ENCODE peak calls at places on chromosome 18, in eight cellular contexts. C, T, X, F, R, E, N and O are unnamed samples.
A peak's percentile ranks its signal among the peaks of the same experiment; 100 is the strongest.

GRCh38 chr18:79520473-79521390 is 125.0 kb downstream of the NFATC1 start:
- DNase-seq in N (no peak), X (no peak), E (no peak), F (no peak), T (no peak), R (no peak), C (no peak), O (no peak)

GRCh38 chr18:76358774-76359173 is 136.3 kb downstream of the ZNF516 start:
- DNase-seq in F (no peak), X (no peak), N (no peak), T (no peak), E (no peak), C (no peak), R (no peak), O (no peak)

GRCh38 chr18:717003-717402 is 4.6 kb upstream of the ENOSF1 start:
- DNase-seq in C (no peak), X (no peak), F (no peak), E (no peak), N (no peak), R (no peak), T (no peak), O (no peak)

GRCh38 chr18:62717059-62717849 is 1.9 kb downstream of the PHLPP1 start:
- DNase-seq in R (no peak), N (no peak), E (no peak), T (peak; percentile 73), C (peak; percentile 26), F (peak; percentile 23), X (no peak), O (no peak)

GRCh38 chr18:1732143-1732542 is 827.5 kb downstream of the ADCYAP1 start:
- DNase-seq in R (no peak), N (no peak), C (no peak), F (no peak), X (no peak), T (no peak), E (no peak), O (no peak)

GRCh38 chr18:54260376-54261072 is 8.8 kb upstream of the POLI start:
- DNase-seq in E (peak; percentile 59), X (no peak), T (no peak), R (no peak), N (no peak), C (no peak), F (no peak), O (no peak)

GRCh38 chr18:58570360-58571064 is 58.4 kb downstream of the ALPK2 start:
- DNase-seq in E (no peak), C (no peak), R (no peak), X (no peak), F (no peak), T (no peak), N (no peak), O (no peak)

GRCh38 chr18:57621252-57621607 is 406 bp downstream of the NARS1 start:
- DNase-seq in F (no peak), R (no peak), C (no peak), E (no peak), X (no peak), T (no peak), N (no peak), O (no peak)

GRCh38 chr18:45133246-45133645 is 452.6 kb downstream of the SETBP1 start:
- DNase-seq in N (no peak), F (no peak), X (no peak), R (no peak), E (no peak), C (no peak), T (no peak), O (no peak)

GRCh38 chr18:48837676-48838075 is 113.1 kb downstream of the SMAD7 start:
- DNase-seq in R (no peak), F (no peak), N (no peak), X (no peak), C (no peak), T (no peak), E (no peak), O (peak; percentile 4)

GRCh38 chr18:2104620-2105462 is 466.5 kb downstream of the METTL4 start:
- DNase-seq in N (no peak), E (no peak), F (peak; percentile 46), R (no peak), X (no peak), C (peak; percentile 42), T (peak; percentile 20), O (peak; percentile 62)

GRCh38 chr18:489244-490023 is 11.1 kb downstream of the COLEC12 start:
- DNase-seq in F (no peak), R (no peak), X (no peak), E (no peak), C (no peak), N (peak; percentile 35), T (peak; percentile 72), O (no peak)

GRCh38 chr18:68817584-68817983 is 19.7 kb downstream of the CCDC102B start:
- DNase-seq in T (peak; percentile 68), N (no peak), F (no peak), R (no peak), E (no peak), C (no peak), X (no peak), O (no peak)

GRCh38 chr18:24831871-24832665 is 371.6 kb downstream of the HRH4 start:
- DNase-seq in F (peak; percentile 83), T (no peak), N (no peak), X (no peak), R (no peak), C (no peak), E (no peak), O (no peak)

GRCh38 chr18:24397131-24397693 is 412 bp downstream of the OSBPL1A start:
- DNase-seq in F (peak; percentile 75), N (peak; percentile 19), X (peak; percentile 91), E (no peak), R (peak; percentile 91), T (peak; percentile 78), C (peak; percentile 68), O (no peak)

DNA sequence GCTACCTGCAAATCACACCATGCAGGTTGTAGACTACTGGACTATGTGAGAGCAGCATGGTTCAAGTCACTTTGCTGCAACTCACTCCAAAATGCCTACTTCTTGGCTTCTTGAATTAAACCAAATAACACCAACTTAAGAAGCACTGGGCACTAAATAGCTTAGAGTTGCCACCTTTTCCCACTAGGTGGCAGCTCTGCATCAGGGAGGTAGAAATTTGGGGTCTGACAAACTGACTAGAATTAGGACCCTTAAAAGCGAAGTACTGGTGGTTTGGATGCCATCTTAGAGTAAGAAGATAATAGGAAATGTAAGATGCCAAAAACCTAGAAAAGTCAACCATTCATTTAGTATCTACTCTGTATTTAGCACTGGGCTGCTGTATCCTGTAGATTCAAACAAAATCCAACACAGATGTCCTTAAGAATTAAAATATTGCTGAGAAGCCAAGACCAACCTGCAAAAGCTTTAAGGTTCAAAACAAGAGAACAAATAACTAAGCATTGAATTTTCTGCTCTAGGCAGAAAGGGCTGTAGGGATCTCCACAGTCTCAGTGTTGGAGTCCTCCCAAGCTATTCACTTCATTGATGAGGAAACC is 65.5 kb downstream of the CCBE1 start:
- DNase-seq in X (no peak), R (no peak), C (peak; percentile 20), N (no peak), T (peak; percentile 31), E (no peak), F (peak; percentile 30), O (peak; percentile 37)
- TF ChIP-seq CTCF in X (no peak), R (no peak), C (peak; percentile 51), N (peak; percentile 84), T (peak; percentile 86), E (peak; percentile 67), F (peak; percentile 62), O (peak; percentile 79)

GRCh38 chr18:74608681-74609080 is 11.0 kb downstream of the ZNF407 start:
- DNase-seq in F (no peak), C (no peak), X (no peak), T (no peak), R (no peak), N (no peak), E (no peak), O (no peak)

GRCh38 chr18:74604366-74604765 is 6.7 kb downstream of the ZNF407 start:
- DNase-seq in R (no peak), E (no peak), C (no peak), X (no peak), N (no peak), T (no peak), F (no peak), O (no peak)

GRCh38 chr18:74610216-74610615 is 12.5 kb downstream of the ZNF407 start:
- DNase-seq in C (no peak), T (no peak), N (no peak), X (no peak), F (no peak), R (no peak), E (no peak), O (no peak)

GRCh38 chr18:74609535-74609934 is 11.9 kb downstream of the ZNF407 start:
- DNase-seq in R (no peak), N (no peak), T (peak; percentile 71), E (no peak), C (no peak), X (no peak), F (no peak), O (no peak)

DNA sequence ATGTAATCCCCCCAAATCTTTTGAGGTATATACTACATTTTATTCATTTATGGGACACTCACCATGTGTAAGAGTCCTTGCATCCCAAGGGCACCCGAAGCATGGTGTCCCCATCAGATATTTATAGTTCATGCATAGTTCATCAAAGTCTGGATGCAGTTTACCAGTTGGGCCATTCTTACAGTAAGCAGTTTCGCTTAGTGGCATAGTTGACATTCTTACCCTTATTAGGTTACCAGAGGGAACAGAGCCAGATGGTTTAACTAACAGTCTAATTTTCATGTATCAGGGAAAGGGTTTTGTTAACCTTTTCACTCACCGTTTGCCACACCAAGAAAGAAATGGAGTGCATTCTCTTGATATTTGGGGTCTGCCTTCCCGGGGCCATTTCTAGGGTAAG is 7.1 kb downstream of the ZNF407 start:
- DNase-seq in C (no peak), R (no peak), F (no peak), T (peak; percentile 69), X (no peak), E (no peak), N (no peak), O (no peak)
- TF ChIP-seq CTCF in C (no peak), R (no peak), F (no peak), T (no peak), X (no peak), E (no peak), N (no peak), O (no peak)

DNA sequence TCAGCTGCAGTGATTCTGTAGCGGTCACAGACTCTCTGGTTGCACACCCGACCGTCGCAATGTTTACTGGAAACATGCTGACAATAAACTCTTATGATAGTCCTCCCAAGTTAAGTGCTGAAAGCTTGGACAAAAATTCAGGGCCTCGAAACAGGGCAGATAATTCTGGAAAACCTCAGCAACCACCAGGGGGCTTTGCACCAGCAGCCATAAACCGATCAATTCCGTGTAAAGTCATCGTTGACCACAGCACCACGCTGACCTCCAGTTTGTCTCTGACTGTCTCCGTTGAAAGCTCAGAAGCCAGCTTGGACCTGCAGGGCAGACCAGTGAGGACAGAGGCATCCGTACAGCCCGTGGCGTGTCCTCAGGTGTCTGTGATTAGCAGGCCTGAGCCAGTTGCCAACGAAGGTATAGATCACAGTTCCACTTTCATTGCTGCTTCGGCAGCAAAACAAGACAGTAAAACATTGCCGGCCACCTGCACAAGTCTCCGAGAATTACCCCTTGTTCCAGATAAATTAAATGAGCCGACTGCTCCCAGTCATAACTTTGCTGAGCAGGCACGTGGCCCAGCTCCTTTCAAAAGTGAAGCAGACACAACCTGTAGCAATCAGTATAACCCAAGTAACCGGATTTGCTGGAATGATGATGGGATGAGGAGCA is 166.1 kb downstream of the ASXL3 start:
- DNase-seq in R (no peak), C (no peak), E (no peak), F (no peak), N (no peak), X (no peak), T (no peak), O (no peak)
- TF ChIP-seq CTCF in R (no peak), C (no peak), E (no peak), F (no peak), N (no peak), X (no peak), T (no peak), O (peak; percentile 35)

GRCh38 chr18:41938445-41938844 is 16.6 kb upstream of the PIK3C3 start:
- DNase-seq in F (no peak), X (no peak), R (no peak), N (peak; percentile 78), E (no peak), T (peak; percentile 97), C (peak; percentile 13), O (no peak)
- TF ChIP-seq CTCF in F (no peak), X (no peak), R (no peak), N (peak; percentile 21), E (no peak), T (peak; percentile 25), C (no peak), O (peak; percentile 17)